ENCODE peak calls at places on chromosomes 5 and 9, in four cellular contexts. A is SK-N-SH, K is HepG2, Z is K562. I is an unnamed sample.

GRCh38 chr5:34686762-34687268 is 30.7 kb downstream of the RAI14 start:
- DNase-seq in K (peak), A (no peak), Z (peak), I (peak)

GRCh38 chr9:127451681-127452480 is 571 bp downstream of the LRSAM1 start:
- DNase-seq in Z (peak), K (no peak), A (peak), I (peak)

GRCh38 chr9:91099471-91099870 is 262.2 kb downstream of the AUH start:
- DNase-seq in A (no peak), Z (no peak), K (no peak), I (no peak)

GRCh38 chr5:18792145-18792544 is 1157.9 kb downstream of the TAF11L14 start:
- DNase-seq in A (no peak), K (peak), Z (no peak), I (no peak)

GRCh38 chr9:81308404-81308803 is 380.9 kb downstream of the TLE1 start:
- DNase-seq in Z (no peak), A (no peak), K (no peak), I (no peak)

GRCh38 chr9:109887079-109887478 is 107.1 kb downstream of the PALM2AKAP2 start:
- DNase-seq in Z (no peak), K (no peak), A (no peak), I (no peak)

GRCh38 chr5:1538276-1538675 is 14.5 kb upstream of the LPCAT1 start:
- DNase-seq in K (no peak), A (no peak), Z (no peak), I (no peak)

GRCh38 chr5:24059716-24060115 is 552.3 kb downstream of the PRDM9 start:
- DNase-seq in A (no peak), Z (no peak), K (no peak), I (no peak)

GRCh38 chr9:123738664-123739063 is 191.3 kb downstream of the DENND1A start:
- DNase-seq in Z (no peak), K (peak), A (no peak), I (no peak)

GRCh38 chr9:134178781-134179551 is 14.6 kb upstream of the RNU6ATAC start:
- DNase-seq in A (peak), K (no peak), Z (no peak), I (no peak)

GRCh38 chr5:143105216-143105905 is 298.1 kb downstream of the NR3C1 start:
- DNase-seq in K (no peak), Z (no peak), A (no peak), I (no peak)

GRCh38 chr9:81069923-81070322 is 619.4 kb downstream of the TLE1 start:
- DNase-seq in K (no peak), Z (no peak), A (no peak), I (no peak)

GRCh38 chr9:16030513-16031185 is 477.8 kb downstream of the CCDC171 start:
- DNase-seq in Z (no peak), A (no peak), K (no peak), I (peak)

GRCh38 chr9:110432253-110432652 is 94.6 kb upstream of the TXNDC8 start:
- DNase-seq in K (no peak), A (no peak), Z (peak), I (no peak)

GRCh38 chr5:40623480-40624420 is 56.0 kb upstream of the PTGER4 start:
- DNase-seq in A (no peak), K (no peak), Z (no peak), I (no peak)

GRCh38 chr9:32427111-32427873 is 42.8 kb downstream of the ACO1 start:
- DNase-seq in Z (no peak), K (peak), A (no peak), I (no peak)

GRCh38 chr5:156481741-156482140 is 154.8 kb downstream of the SGCD start:
- DNase-seq in K (no peak), Z (no peak), A (no peak), I (no peak)

GRCh38 chr9:15909297-15909696 is 356.5 kb downstream of the CCDC171 start:
- DNase-seq in K (no peak), A (no peak), Z (no peak), I (no peak)

GRCh38 chr5:73507062-73507461 is 8.8 kb downstream of the BTF3 start:
- DNase-seq in K (no peak), Z (no peak), A (peak), I (no peak)

GRCh38 chr5:53236683-53237082 is 127.1 kb upstream of the MOCS2 start:
- DNase-seq in K (no peak), Z (no peak), A (no peak), I (no peak)

GRCh38 chr9:7300484-7300883 is 499.1 kb downstream of the DMAC1 start:
- DNase-seq in K (no peak), Z (no peak), A (no peak), I (no peak)

GRCh38 chr9:131677445-131678180 is 62.3 kb downstream of the RAPGEF1 start:
- DNase-seq in K (peak), A (peak), Z (no peak), I (no peak)

GRCh38 chr5:145984072-145984471 is 47.7 kb downstream of the SH3RF2 start:
- DNase-seq in K (no peak), Z (no peak), A (no peak), I (no peak)

GRCh38 chr9:92717201-92718085 is 47.2 kb downstream of the BICD2 start:
- DNase-seq in K (no peak), A (no peak), Z (no peak), I (no peak)

GRCh38 chr5:150516011-150516410 is 8.1 kb downstream of the NDST1 start:
- DNase-seq in Z (peak), K (peak), A (peak), I (no peak)

GRCh38 chr9:113885183-113886002 is 9.3 kb downstream of the ZNF618 start:
- DNase-seq in A (no peak), K (no peak), Z (no peak), I (no peak)

GRCh38 chr9:115808108-115808507 is 345.5 kb upstream of the PAPPA start:
- DNase-seq in A (no peak), K (no peak), Z (no peak), I (no peak)

GRCh38 chr9:89638897-89639296 is 34.1 kb downstream of the GADD45G start:
- DNase-seq in A (no peak), Z (no peak), K (no peak), I (no peak)

GRCh38 chr5:156595132-156595787 is 254.8 kb upstream of the PPP1R2B start:
- DNase-seq in Z (no peak), K (no peak), A (no peak), I (no peak)

GRCh38 chr9:122200960-122201635 is 27.7 kb downstream of the LHX6 start:
- DNase-seq in K (no peak), A (no peak), Z (no peak), I (no peak)

GRCh38 chr5:83095973-83096539 is 18.7 kb downstream of the XRCC4 start:
- DNase-seq in K (peak), Z (peak), A (no peak), I (peak)

GRCh38 chr5:88826959-88827585 is 55.9 kb downstream of the MEF2C start:
- DNase-seq in Z (peak), A (no peak), K (no peak), I (no peak)

DNA sequence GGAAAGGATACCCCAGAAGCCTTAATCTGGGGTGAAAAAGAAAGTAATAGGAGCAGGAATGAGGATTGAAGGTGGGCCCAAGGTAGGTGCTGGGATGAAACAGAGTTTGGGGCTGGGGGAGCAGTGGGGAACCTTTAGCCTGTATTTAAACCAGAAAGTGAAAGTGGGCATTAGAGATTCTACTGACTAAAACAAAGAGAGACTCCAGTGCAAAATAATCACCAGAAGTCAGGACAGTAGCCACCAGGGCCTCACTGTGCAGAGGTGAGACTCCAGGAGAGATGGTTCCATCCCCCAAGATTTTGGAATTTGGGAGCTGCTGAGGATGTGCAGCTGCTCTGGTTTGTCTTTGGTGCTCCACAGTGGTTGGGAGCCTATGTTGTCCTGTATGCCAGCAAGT is 13.1 kb downstream of the DNAJB5 start:
- DNase-seq in K (no peak), Z (no peak), A (peak), I (no peak)
- TF ChIP-seq RAD21 in K (no peak), Z (no peak), A (no peak), I (no peak)

GRCh38 chr5:16137177-16137576 is 42.4 kb downstream of the MARCHF11 start:
- DNase-seq in A (no peak), K (no peak), Z (no peak), I (no peak)

GRCh38 chr5:16140944-16141343 is 38.6 kb downstream of the MARCHF11 start:
- DNase-seq in A (no peak), K (no peak), Z (no peak), I (no peak)

GRCh38 chr5:16144416-16144815 is 35.2 kb downstream of the MARCHF11 start:
- DNase-seq in K (no peak), A (no peak), Z (no peak), I (no peak)

GRCh38 chr5:16143361-16144049 is 36.1 kb downstream of the MARCHF11 start:
- DNase-seq in A (no peak), K (no peak), Z (no peak), I (no peak)

GRCh38 chr5:16140417-16140816 is 39.2 kb downstream of the MARCHF11 start:
- DNase-seq in K (no peak), Z (no peak), A (no peak), I (no peak)
- TF ChIP-seq RAD21 in K (no peak), Z (no peak), A (no peak), I (no peak)

DNA sequence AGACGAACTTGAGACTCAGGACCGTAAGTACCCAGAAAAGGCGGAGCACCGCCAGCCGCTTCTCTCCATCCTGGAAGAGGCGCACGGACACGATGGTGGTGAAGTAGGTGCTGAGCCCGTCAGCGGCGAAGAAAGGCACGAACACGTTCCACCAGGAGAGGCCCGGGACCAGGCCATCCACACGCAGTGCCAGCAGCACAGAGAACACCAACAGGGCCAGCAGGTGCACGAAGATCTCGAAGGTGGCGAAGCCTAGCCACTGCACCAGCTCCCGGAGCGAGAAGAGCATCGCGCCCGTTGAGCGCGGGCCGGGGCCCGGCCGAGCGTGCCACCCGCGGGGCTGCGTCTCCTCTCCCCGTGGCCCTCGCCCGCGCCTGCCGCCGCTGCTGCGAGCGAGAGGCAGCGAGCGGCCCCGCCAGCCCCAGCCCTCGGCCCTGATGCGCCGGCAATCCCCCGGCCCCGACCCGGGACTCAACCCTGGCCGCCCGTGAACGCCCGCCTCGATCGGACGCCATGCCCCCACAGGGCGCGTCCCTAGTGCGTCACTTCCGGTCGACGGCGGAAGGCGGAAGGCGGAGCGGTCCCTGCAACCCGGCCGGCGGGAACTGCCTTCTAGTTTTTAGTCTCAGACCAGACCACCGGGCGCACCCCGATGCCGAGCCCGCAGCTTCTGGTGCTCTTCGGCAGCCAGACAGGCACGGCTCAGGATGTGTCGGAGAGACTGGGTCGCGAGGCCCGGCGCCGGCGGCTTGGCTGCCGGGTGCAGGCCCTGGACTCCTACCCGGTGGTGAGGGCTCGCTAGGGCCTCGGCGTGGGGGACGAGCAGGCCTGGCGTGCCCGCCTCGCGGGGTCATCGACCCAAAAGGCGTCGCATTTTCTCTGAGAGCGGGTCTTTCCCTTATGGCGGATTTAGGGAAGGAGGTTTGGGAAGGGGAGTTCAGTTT is at the start of the genes NDOR1 and TMEM203:
- DNase-seq in A (peak), Z (peak), K (peak), I (peak)
- TF ChIP-seq RAD21 in A (no peak), Z (no peak), K (peak), I (no peak)

DNA sequence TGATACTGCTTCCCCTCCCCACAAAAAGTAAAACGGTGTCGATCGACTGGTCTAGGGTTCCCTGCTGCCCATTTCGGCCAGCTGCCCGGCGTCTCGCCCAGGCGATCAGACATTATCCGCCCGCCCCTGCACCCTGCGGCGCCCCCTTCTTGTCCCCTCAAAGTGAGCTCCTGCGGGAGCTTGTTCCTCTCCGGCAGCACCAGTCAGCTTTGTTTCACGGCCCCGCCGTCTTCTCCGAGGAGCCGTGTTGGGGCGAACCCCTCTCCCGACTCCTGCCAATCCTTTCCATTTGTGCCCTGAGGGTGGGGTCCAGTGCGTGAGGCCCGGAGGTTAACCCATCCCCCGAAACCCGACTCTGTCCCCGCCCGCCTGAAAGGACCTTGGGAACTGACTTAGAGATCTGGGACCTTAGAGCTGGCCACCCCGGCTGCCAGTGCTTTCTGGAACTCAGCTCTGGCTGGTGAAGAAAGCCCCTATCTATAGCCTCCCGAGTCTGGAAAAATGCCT is 518 bp downstream of the UBE2B start:
- DNase-seq in A (peak), K (peak), Z (peak), I (peak)
- TF ChIP-seq RAD21 in A (no peak), K (no peak), Z (no peak), I (no peak)

DNA sequence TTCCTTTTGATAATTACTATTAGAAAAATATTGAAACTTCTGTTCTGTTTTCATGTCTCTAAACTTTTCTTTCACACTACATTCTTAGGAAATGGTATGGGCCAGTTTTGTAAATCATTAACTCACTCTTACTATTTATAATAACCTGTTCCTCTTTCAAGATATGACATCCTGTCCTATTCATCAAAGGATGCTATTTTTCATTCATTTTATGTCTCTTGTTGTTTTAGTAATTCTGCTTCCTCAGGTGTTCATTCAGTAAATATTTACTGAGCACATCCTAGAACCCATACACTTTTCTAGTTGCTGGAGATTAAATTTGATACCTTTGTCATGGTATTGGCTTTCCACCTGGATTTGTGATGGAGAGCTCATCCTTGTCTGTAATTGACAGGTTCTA is 58.0 kb downstream of the GDA start:
- DNase-seq in K (peak), A (no peak), Z (no peak), I (no peak)
- TF ChIP-seq RAD21 in K (no peak), A (no peak), Z (no peak), I (no peak)

I was measured in A549.